ENCODE peak calls at places on chromosomes 11 and 22, in six cellular contexts. P is GM19239, T is anterior cingulate cortex, B is fibroblast of mammary gland, C is chondrocyte, F is thoracic aorta. I is an unnamed sample.

GRCh38 chr11:62976109-62976508 is 8.7 kb downstream of the SLC22A6 start:
- DNase-seq in B (no peak), T (no peak), P (no peak), C (no peak), F (no peak), I (no peak)

GRCh38 chr22:35074583-35074982 is 8.6 kb downstream of the ISX start:
- DNase-seq in C (no peak), F (no peak), B (no peak), P (no peak), T (no peak), I (no peak)

GRCh38 chr11:29334781-29335140 is 682.1 kb downstream of the KCNA4 start:
- DNase-seq in P (no peak), T (no peak), F (no peak), C (no peak), B (no peak), I (no peak)

GRCh38 chr11:10451399-10452116 is 3.5 kb upstream of the AMPD3 start:
- DNase-seq in T (no peak), F (no peak), B (no peak), P (peak; percentile 29), C (no peak), I (no peak)

GRCh38 chr11:107840120-107840479 is 18.5 kb downstream of the SLC35F2 start:
- DNase-seq in P (no peak), B (no peak), C (no peak), T (no peak), F (no peak), I (no peak)

GRCh38 chr11:65863889-65864757 is 3.9 kb downstream of the MUS81 start:
- DNase-seq in C (peak; percentile 72), T (no peak), P (no peak), B (no peak), F (no peak), I (peak; percentile 57)

GRCh38 chr11:1457326-1457680 is 29.3 kb downstream of the MOB2 start:
- DNase-seq in F (no peak), P (no peak), B (no peak), T (no peak), C (no peak), I (no peak)

GRCh38 chr11:15830730-15831443 is 525.5 kb downstream of the SOX6 start:
- DNase-seq in F (no peak), C (no peak), T (no peak), B (no peak), P (no peak), I (no peak)

GRCh38 chr11:71999360-71999759 is 651 bp downstream of the IL18BP start:
- DNase-seq in P (no peak), F (no peak), T (no peak), C (no peak), B (peak; percentile 47), I (no peak)

GRCh38 chr22:48493733-48494132 is 1333.9 kb downstream of the BRD1 start:
- DNase-seq in P (no peak), C (peak; percentile 59), F (no peak), T (no peak), B (no peak), I (peak; percentile 28)

GRCh38 chr11:27304514-27304913 is 58.5 kb downstream of the CCDC34 start:
- DNase-seq in P (no peak), T (no peak), C (no peak), B (no peak), F (no peak), I (no peak)

GRCh38 chr11:120773501-120774031 is 250.3 kb upstream of the TBCEL start:
- DNase-seq in C (no peak), B (peak; percentile 40), F (no peak), P (peak; percentile 24), T (no peak), I (no peak)

GRCh38 chr22:43828711-43829447 is 16.8 kb upstream of the EFCAB6 start:
- DNase-seq in T (no peak), P (no peak), B (peak; percentile 87), F (no peak), C (no peak), I (peak; percentile 27)

GRCh38 chr11:130037058-130037457 is 32.6 kb upstream of the APLP2 start:
- DNase-seq in F (no peak), P (no peak), T (no peak), B (peak; percentile 80), C (no peak), I (no peak)

GRCh38 chr11:122317337-122317736 is 201.3 kb upstream of the BLID start:
- DNase-seq in C (no peak), P (no peak), F (no peak), T (no peak), B (no peak), I (no peak)

GRCh38 chr22:21101877-21102638 is 56.3 kb downstream of the LRRC74B start:
- DNase-seq in C (no peak), F (no peak), T (no peak), B (no peak), P (no peak), I (no peak)

GRCh38 chr11:75468534-75469340 is 35.7 kb upstream of the KLHL35 start:
- DNase-seq in F (peak; percentile 17), C (no peak), T (no peak), B (peak; percentile 90), P (no peak), I (no peak)